ENCODE peak calls at places on chromosomes 6 and 20, in five cellular contexts. Z is activated CD4-positive, alpha-beta memory T cell treated with anti-CD3 and anti-CD28 coated beads for 36 hours; U is NCI-H2029; L is PC-3; A is NCI-H510A treated with DMSO at 0.1 percent for 48 hours. V is an unnamed sample.

GRCh38 chr20:23161968-23162696 is 76.0 kb upstream of the CD93 start:
- DNase-seq in Z (no peak), A (peak), L (peak), U (peak), V (no peak)

GRCh38 chr6:169079650-169080049 is 174.0 kb downstream of the THBS2 start:
- DNase-seq in A (no peak), U (no peak), L (no peak), Z (no peak), V (no peak)

GRCh38 chr20:47529840-47530239 is 28.2 kb downstream of the NCOA3 start:
- DNase-seq in A (no peak), U (no peak), L (no peak), Z (no peak), V (no peak)

GRCh38 chr6:84768442-84769174 is 4.2 kb upstream of the TBX18 start:
- DNase-seq in U (no peak), L (no peak), Z (no peak), A (no peak), V (no peak)

GRCh38 chr6:101226677-101227135 is 166.8 kb upstream of the GRIK2 start:
- DNase-seq in L (peak), Z (peak), A (peak), U (no peak), V (no peak)

GRCh38 chr6:17381429-17382147 is 11.8 kb upstream of the CAP2 start:
- DNase-seq in L (no peak), U (no peak), Z (no peak), A (no peak), V (no peak)

GRCh38 chr6:150596439-150596838 is 3.2 kb upstream of the PLEKHG1 start:
- DNase-seq in A (no peak), U (no peak), L (no peak), Z (no peak), V (no peak)

GRCh38 chr20:45538209-45538798 is 978 bp downstream of the WFDC6 start:
- DNase-seq in A (no peak), L (peak), U (no peak), Z (no peak), V (no peak)

GRCh38 chr6:125549202-125549884 is 200.1 kb upstream of the HEY2 start:
- DNase-seq in L (peak), U (no peak), A (no peak), Z (no peak), V (no peak)

GRCh38 chr6:125114248-125114858 is 39.2 kb upstream of the TPD52L1 start:
- DNase-seq in L (peak), Z (peak), A (peak), U (peak), V (peak)

GRCh38 chr6:100184473-100184872 is 190.4 kb upstream of the MCHR2 start:
- DNase-seq in U (no peak), A (no peak), L (no peak), Z (no peak), V (no peak)

GRCh38 chr6:73644941-73645591 is 8.7 kb downstream of the SLC17A5 start:
- DNase-seq in Z (no peak), L (no peak), A (peak), U (no peak), V (no peak)

GRCh38 chr6:137286368-137286767 is 67.2 kb upstream of the IFNGR1 start:
- DNase-seq in L (no peak), U (no peak), A (no peak), Z (no peak), V (no peak)

GRCh38 chr6:28657756-28658465 is 132.2 kb downstream of the GPX5 start:
- DNase-seq in U (no peak), Z (peak), L (peak), A (no peak), V (peak)

V was measured in stimulated activated naive CD4-positive, alpha-beta T cell.